ENCODE peak calls at places on chromosome 11, in ten cellular contexts. E, Z, K, M, C, B, L, N, T and R are unnamed samples.
A peak's percentile ranks its signal among the peaks of the same experiment; 100 is the strongest.

GRCh38 chr11:59776210-59777066 is 21.3 kb downstream of the STX3 start:
- DNase-seq in L (no peak), N (peak; percentile 99), T (no peak), B (peak; percentile 36), C (peak; percentile 78), K (no peak), E (peak; percentile 54), Z (no peak), M (no peak), R (no peak)

GRCh38 chr11:79431535-79431934 is 9.3 kb downstream of the TENM4 start:
- DNase-seq in L (no peak), T (no peak), K (no peak), C (peak; percentile 89), M (no peak), N (peak; percentile 33), E (no peak), B (no peak), Z (no peak), R (no peak)

GRCh38 chr11:94928146-94928995 is 45.0 kb downstream of the CWC15 start:
- DNase-seq in B (no peak), K (no peak), N (no peak), M (no peak), Z (no peak), L (no peak), C (no peak), T (no peak), E (no peak), R (no peak)

GRCh38 chr11:4851033-4851432 is 2.0 kb upstream of the OR51S1 start:
- DNase-seq in T (no peak), N (no peak), K (no peak), C (peak; percentile 47), E (no peak), B (no peak), Z (no peak), L (no peak), M (no peak), R (no peak)

GRCh38 chr11:73204711-73205121 is 13.4 kb upstream of the P2RY2 start:
- DNase-seq in Z (peak; percentile 87), E (no peak), C (no peak), M (peak; percentile 41), L (no peak), T (no peak), N (no peak), B (no peak), K (no peak), R (no peak)

GRCh38 chr11:65695459-65696241 is 16.4 kb upstream of the KAT5 start:
- DNase-seq in Z (no peak), L (no peak), M (peak; percentile 82), T (no peak), B (no peak), C (no peak), K (no peak), E (peak; percentile 27), N (peak; percentile 97), R (no peak)

GRCh38 chr11:106087815-106088435 is 10.5 kb downstream of the AASDHPPT start:
- DNase-seq in Z (no peak), C (peak; percentile 65), K (peak; percentile 63), N (peak; percentile 83), M (peak; percentile 36), T (peak; percentile 23), L (no peak), B (no peak), E (peak; percentile 41), R (peak; percentile 82)

GRCh38 chr11:35066783-35067476 is 72.0 kb upstream of the CD44 start:
- DNase-seq in Z (no peak), T (no peak), M (peak; percentile 25), B (no peak), K (no peak), N (no peak), L (no peak), E (no peak), C (no peak), R (no peak)

GRCh38 chr11:134468796-134469195 is 56.8 kb upstream of the B3GAT1 start:
- DNase-seq in K (no peak), T (no peak), C (no peak), L (no peak), B (no peak), E (no peak), Z (no peak), M (no peak), N (no peak), R (no peak)

GRCh38 chr11:47863189-47863892 is 15.2 kb upstream of the NUP160 start:
- DNase-seq in E (no peak), T (no peak), L (no peak), B (peak; percentile 85), M (no peak), N (no peak), Z (no peak), C (peak; percentile 92), K (no peak), R (peak; percentile 93)

GRCh38 chr11:77401486-77402217 is 72.2 kb downstream of the PAK1 start:
- DNase-seq in B (no peak), C (no peak), N (peak; percentile 30), L (no peak), M (no peak), T (no peak), Z (no peak), E (no peak), K (no peak), R (no peak)

GRCh38 chr11:131943296-131943695 is 572.9 kb downstream of the NTM start:
- DNase-seq in B (no peak), T (no peak), Z (no peak), C (no peak), M (no peak), L (no peak), E (no peak), N (peak; percentile 64), K (no peak), R (no peak)

GRCh38 chr11:33877029-33877428 is 14.8 kb downstream of the LMO2 start:
- DNase-seq in L (no peak), C (no peak), N (no peak), M (no peak), Z (peak; percentile 54), B (no peak), E (no peak), T (no peak), K (no peak), R (no peak)
- H3K27me3 ChIP-seq in L (no peaks in the 10 kb centered on the region), C (peaks cover 51% of the 10 kb centered on the region), N (peaks cover 44% of the 10 kb centered on the region), M (peaks cover 58% of the 10 kb centered on the region), Z (peaks cover 11% of the 10 kb centered on the region), B (peaks cover 53% of the 10 kb centered on the region), E (no peaks in the 10 kb centered on the region), T (no peaks in the 10 kb centered on the region), K (peaks cover 11% of the 10 kb centered on the region), R (peaks cover 82% of the 10 kb centered on the region)

GRCh38 chr11:43557553-43558031 is 122.9 kb upstream of the HSD17B12 start:
- DNase-seq in C (no peak), L (no peak), T (no peak), N (peak; percentile 21), M (no peak), E (no peak), Z (no peak), B (no peak), K (peak; percentile 67), R (peak; percentile 29)
- H3K27me3 ChIP-seq in C (peaks cover 59% of the 10 kb centered on the region), L (no peaks in the 10 kb centered on the region), T (peaks cover 21% of the 10 kb centered on the region), N (peaks cover 92% of the 10 kb centered on the region), M (peaks cover 91% of the 10 kb centered on the region), E (peaks cover 14% of the 10 kb centered on the region), Z (peaks cover 84% of the 10 kb centered on the region), B (peaks cover 56% of the 10 kb centered on the region), K (peaks cover 62% of the 10 kb centered on the region), R (peaks cover 76% of the 10 kb centered on the region)

GRCh38 chr11:2447951-2448650 is 3.3 kb downstream of the KCNQ1 start:
- DNase-seq in N (no peak), E (no peak), B (no peak), L (no peak), T (no peak), C (no peak), Z (peak; percentile 83), M (no peak), K (no peak), R (no peak)
- H3K27me3 ChIP-seq in N (peaks cover 7% of the 10 kb centered on the region), E (no peaks in the 10 kb centered on the region), B (peaks cover 43% of the 10 kb centered on the region), L (peaks cover 30% of the 10 kb centered on the region), T (no peaks in the 10 kb centered on the region), C (peaks cover 68% of the 10 kb centered on the region), Z (peaks cover 55% of the 10 kb centered on the region), M (peaks cover 16% of the 10 kb centered on the region), K (peaks cover 56% of the 10 kb centered on the region), R (peaks cover 51% of the 10 kb centered on the region)

GRCh38 chr11:60966867-60967266 is 4.6 kb upstream of the CD6 start:
- DNase-seq in C (no peak), B (no peak), K (no peak), E (no peak), T (no peak), Z (no peak), L (no peak), N (no peak), M (no peak), R (no peak)
- H3K27me3 ChIP-seq in C (peaks cover 36% of the 10 kb centered on the region), B (peaks cover 18% of the 10 kb centered on the region), K (no peaks in the 10 kb centered on the region), E (peaks cover under 1% of the 10 kb centered on the region), T (no peaks in the 10 kb centered on the region), Z (peaks cover 3% of the 10 kb centered on the region), L (no peaks in the 10 kb centered on the region), N (peaks cover 49% of the 10 kb centered on the region), M (peaks cover 3% of the 10 kb centered on the region), R (peaks cover 15% of the 10 kb centered on the region)

GRCh38 chr11:114065094-114065493 is 5.6 kb downstream of the ZBTB16 start:
- DNase-seq in K (no peak), T (no peak), B (no peak), N (no peak), Z (no peak), L (no peak), C (no peak), E (no peak), M (no peak), R (no peak)

GRCh38 chr11:114064216-114064615 is 4.7 kb downstream of the ZBTB16 start:
- DNase-seq in L (no peak), N (no peak), T (no peak), C (no peak), E (no peak), Z (no peak), K (no peak), M (no peak), B (no peak), R (no peak)

GRCh38 chr11:114063829-114064201 is 4.3 kb downstream of the ZBTB16 start:
- DNase-seq in Z (no peak), T (no peak), B (no peak), N (no peak), M (no peak), C (no peak), E (no peak), K (no peak), L (no peak), R (no peak)

GRCh38 chr11:114062272-114062671 is 2.8 kb downstream of the ZBTB16 start:
- DNase-seq in K (no peak), N (no peak), M (no peak), L (no peak), T (no peak), Z (no peak), E (no peak), C (no peak), B (no peak), R (no peak)

DNA sequence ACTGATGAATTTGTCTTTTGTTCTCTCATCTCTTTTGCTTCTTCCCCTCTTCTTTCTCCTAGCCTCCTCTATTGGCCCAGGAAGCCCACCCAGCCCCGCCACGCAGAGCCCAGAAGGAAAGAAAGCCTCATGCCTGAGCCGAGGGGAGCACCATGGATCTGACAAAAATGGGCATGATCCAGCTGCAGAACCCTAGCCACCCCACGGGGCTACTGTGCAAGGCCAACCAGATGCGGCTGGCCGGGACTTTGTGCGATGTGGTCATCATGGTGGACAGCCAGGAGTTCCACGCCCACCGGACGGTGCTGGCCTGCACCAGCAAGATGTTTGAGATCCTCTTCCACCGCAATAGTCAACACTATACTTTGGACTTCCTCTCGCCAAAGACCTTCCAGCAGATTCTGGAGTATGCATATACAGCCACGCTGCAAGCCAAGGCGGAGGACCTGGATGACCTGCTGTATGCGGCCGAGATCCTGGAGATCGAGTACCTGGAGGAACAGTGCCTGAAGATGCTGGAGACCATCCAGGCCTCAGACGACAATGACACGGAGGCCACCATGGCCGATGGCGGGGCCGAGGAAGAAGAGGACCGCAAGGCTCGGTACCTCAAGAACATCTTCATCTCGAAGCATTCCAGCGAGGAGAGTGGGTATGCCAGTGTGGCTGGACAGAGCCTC is 3.8 kb downstream of the ZBTB16 start:
- DNase-seq in B (no peak), K (no peak), E (no peak), C (no peak), Z (no peak), N (no peak), M (no peak), L (no peak), T (no peak), R (no peak)
- H3K27me3 ChIP-seq in B (peaks cover 40% of the 10 kb centered on the region), K (peaks cover 61% of the 10 kb centered on the region), E (no peaks in the 10 kb centered on the region), C (peaks cover 59% of the 10 kb centered on the region), Z (peaks cover 34% of the 10 kb centered on the region), N (peaks cover 95% of the 10 kb centered on the region), M (peaks cover 3% of the 10 kb centered on the region), L (peaks cover 36% of the 10 kb centered on the region), T (peaks cover 4% of the 10 kb centered on the region), R (no peaks in the 10 kb centered on the region)